ENCODE peak calls at places on chromosome 1, in nine cellular contexts. V, T, P, E, O, W, C, Y and S are unnamed samples.

GRCh38 chr1:68010094-68010493 is 40.3 kb downstream of the DIRAS3 start:
- DNase-seq in Y (peak; percentile 10), O (no peak), T (no peak), E (no peak), P (no peak), V (no peak), C (peak; percentile 62), W (peak; percentile 19), S (peak; percentile 40)

GRCh38 chr1:53580739-53581475 is 121.7 kb downstream of the DMRTB1 start:
- DNase-seq in Y (no peak), T (no peak), O (no peak), V (no peak), C (no peak), W (no peak), P (no peak), E (no peak), S (no peak)

GRCh38 chr1:203644661-203645510 is 18.3 kb downstream of the ATP2B4 start:
- DNase-seq in P (no peak), C (peak; percentile 91), Y (no peak), T (no peak), E (no peak), V (no peak), O (no peak), W (peak; percentile 65), S (no peak)

GRCh38 chr1:168470821-168471473 is 72.8 kb downstream of the XCL2 start:
- DNase-seq in O (no peak), E (no peak), Y (peak; percentile 51), P (no peak), T (no peak), V (peak; percentile 21), C (peak; percentile 98), W (peak; percentile 97), S (peak; percentile 94)

GRCh38 chr1:65066766-65067490 is 81.1 kb upstream of the AK4 start:
- DNase-seq in O (peak; percentile 70), T (peak; percentile 95), V (peak; percentile 67), E (peak; percentile 46), W (peak; percentile 23), Y (peak; percentile 31), P (peak; percentile 71), C (peak; percentile 74), S (peak; percentile 81)

GRCh38 chr1:53483656-53484055 is 24.5 kb downstream of the DMRTB1 start:
- DNase-seq in C (no peak), W (no peak), O (no peak), T (no peak), E (no peak), P (no peak), V (no peak), Y (no peak), S (no peak)

GRCh38 chr1:111535256-111536191 is 32.1 kb upstream of the ADORA3 start:
- DNase-seq in P (no peak), V (no peak), E (no peak), W (no peak), Y (no peak), C (no peak), O (no peak), T (no peak), S (no peak)

GRCh38 chr1:7528386-7529031 is 242.6 kb upstream of the VAMP3 start:
- DNase-seq in V (no peak), E (no peak), Y (no peak), W (no peak), T (no peak), C (peak; percentile 15), P (no peak), O (no peak), S (no peak)

GRCh38 chr1:55195523-55196233 is 19.5 kb downstream of the USP24 start:
- DNase-seq in T (no peak), E (no peak), C (no peak), P (no peak), Y (no peak), O (no peak), V (no peak), W (no peak), S (peak; percentile 73)

GRCh38 chr1:231192620-231193163 is 30.8 kb downstream of the TRIM67 start:
- DNase-seq in V (no peak), E (no peak), C (no peak), T (peak; percentile 90), O (no peak), Y (no peak), W (peak; percentile 28), P (no peak), S (peak; percentile 73)

GRCh38 chr1:183432548-183432875 is 14.3 kb upstream of the NMNAT2 start:
- DNase-seq in T (no peak), W (peak; percentile 51), O (no peak), E (no peak), V (no peak), C (peak; percentile 47), Y (no peak), P (no peak), S (peak; percentile 44)

GRCh38 chr1:169149555-169150286 is 43.2 kb downstream of the ATP1B1 start:
- DNase-seq in V (no peak), W (no peak), E (no peak), Y (no peak), P (no peak), C (no peak), T (no peak), O (no peak), S (no peak)

GRCh38 chr1:197799271-197799670 is 24.0 kb upstream of the DENND1B start:
- DNase-seq in Y (peak; percentile 63), C (peak; percentile 74), V (no peak), E (no peak), T (no peak), W (peak; percentile 76), P (no peak), O (no peak), S (peak; percentile 77)